ENCODE peak calls at places on chromosomes 7 and 10, in nine cellular contexts. O, W, B, C, L, I, X, E and R are unnamed samples.

GRCh38 chr7:143979359-143979758 is 20.8 kb upstream of the OR6B1 start:
- DNase-seq in O (no peak), W (no peak), B (peak), C (peak), L (no peak), I (no peak), X (peak), E (no peak), R (no peak)

GRCh38 chr7:98531717-98532116 is 85.4 kb upstream of the NPTX2 start:
- DNase-seq in O (no peak), W (no peak), B (no peak), C (no peak), L (no peak), I (no peak), X (no peak), E (peak), R (peak)

GRCh38 chr7:79317728-79318127 is 135.7 kb downstream of the MAGI2 start:
- DNase-seq in O (peak), W (no peak), B (peak), C (peak), L (peak), I (no peak), X (peak), E (no peak), R (peak)

GRCh38 chr10:118596426-118597124 is 1.1 kb upstream of the PRLHR start:
- DNase-seq in O (no peak), W (peak), B (no peak), C (no peak), L (no peak), I (peak), X (no peak), E (no peak), R (no peak)

GRCh38 chr10:68428396-68428795 is 21.3 kb upstream of the RUFY2 start:
- DNase-seq in O (no peak), W (no peak), B (no peak), C (peak), L (no peak), I (no peak), X (no peak), E (no peak), R (no peak)

GRCh38 chr7:131501930-131502685 is 54.3 kb downstream of the PODXL start:
- DNase-seq in O (no peak), W (no peak), B (no peak), C (no peak), L (no peak), I (no peak), X (no peak), E (no peak), R (no peak)

GRCh38 chr10:86648706-86649426 is 5.5 kb upstream of the OPN4 start:
- DNase-seq in O (no peak), W (no peak), B (peak), C (no peak), L (no peak), I (peak), X (no peak), E (no peak), R (no peak)

GRCh38 chr7:47815867-47816266 is 132.4 kb downstream of the PKD1L1 start:
- DNase-seq in O (no peak), W (no peak), B (no peak), C (no peak), L (no peak), I (no peak), X (no peak), E (no peak), R (no peak)

GRCh38 chr10:32077896-32078295 is 21.7 kb upstream of the KIF5B start:
- DNase-seq in O (no peak), W (no peak), B (peak), C (no peak), L (no peak), I (no peak), X (peak), E (no peak), R (no peak)

GRCh38 chr7:28536259-28536658 is 123.9 kb downstream of the CREB5 start:
- DNase-seq in O (peak), W (peak), B (peak), C (no peak), L (peak), I (no peak), X (no peak), E (no peak), R (no peak)

GRCh38 chr10:86376852-86377796 is 10.5 kb upstream of the GRID1 start:
- DNase-seq in O (peak), W (peak), B (peak), C (peak), L (no peak), I (peak), X (peak), E (peak), R (peak)

GRCh38 chr7:151347200-151347599 is 5.6 kb downstream of the NUB1 start:
- DNase-seq in O (no peak), W (no peak), B (no peak), C (no peak), L (no peak), I (no peak), X (no peak), E (no peak), R (no peak)

GRCh38 chr7:140539466-140539865 is 60.2 kb upstream of the MKRN1 start:
- DNase-seq in O (no peak), W (no peak), B (no peak), C (no peak), L (no peak), I (no peak), X (no peak), E (no peak), R (no peak)

GRCh38 chr10:50605280-50606270 is 18.2 kb downstream of the SGMS1 start:
- DNase-seq in O (no peak), W (no peak), B (peak), C (peak), L (no peak), I (no peak), X (peak), E (no peak), R (peak)

GRCh38 chr10:95406651-95407280 is 116.0 kb upstream of the PDLIM1 start:
- DNase-seq in O (no peak), W (no peak), B (peak), C (no peak), L (no peak), I (no peak), X (no peak), E (no peak), R (no peak)

GRCh38 chr7:144775735-144776134 is 60.1 kb downstream of the TPK1 start:
- DNase-seq in O (no peak), W (no peak), B (no peak), C (no peak), L (no peak), I (no peak), X (no peak), E (no peak), R (no peak)

GRCh38 chr10:5840314-5841307 is 27.4 kb upstream of the GDI2 start:
- DNase-seq in O (no peak), W (no peak), B (no peak), C (no peak), L (no peak), I (no peak), X (peak), E (no peak), R (peak)
- TF ChIP-seq MAX in O (no peak), W (no peak), B (no peak), C (no peak), L (peak), I (no peak), X (peak), E (no peak), R (peak)

DNA sequence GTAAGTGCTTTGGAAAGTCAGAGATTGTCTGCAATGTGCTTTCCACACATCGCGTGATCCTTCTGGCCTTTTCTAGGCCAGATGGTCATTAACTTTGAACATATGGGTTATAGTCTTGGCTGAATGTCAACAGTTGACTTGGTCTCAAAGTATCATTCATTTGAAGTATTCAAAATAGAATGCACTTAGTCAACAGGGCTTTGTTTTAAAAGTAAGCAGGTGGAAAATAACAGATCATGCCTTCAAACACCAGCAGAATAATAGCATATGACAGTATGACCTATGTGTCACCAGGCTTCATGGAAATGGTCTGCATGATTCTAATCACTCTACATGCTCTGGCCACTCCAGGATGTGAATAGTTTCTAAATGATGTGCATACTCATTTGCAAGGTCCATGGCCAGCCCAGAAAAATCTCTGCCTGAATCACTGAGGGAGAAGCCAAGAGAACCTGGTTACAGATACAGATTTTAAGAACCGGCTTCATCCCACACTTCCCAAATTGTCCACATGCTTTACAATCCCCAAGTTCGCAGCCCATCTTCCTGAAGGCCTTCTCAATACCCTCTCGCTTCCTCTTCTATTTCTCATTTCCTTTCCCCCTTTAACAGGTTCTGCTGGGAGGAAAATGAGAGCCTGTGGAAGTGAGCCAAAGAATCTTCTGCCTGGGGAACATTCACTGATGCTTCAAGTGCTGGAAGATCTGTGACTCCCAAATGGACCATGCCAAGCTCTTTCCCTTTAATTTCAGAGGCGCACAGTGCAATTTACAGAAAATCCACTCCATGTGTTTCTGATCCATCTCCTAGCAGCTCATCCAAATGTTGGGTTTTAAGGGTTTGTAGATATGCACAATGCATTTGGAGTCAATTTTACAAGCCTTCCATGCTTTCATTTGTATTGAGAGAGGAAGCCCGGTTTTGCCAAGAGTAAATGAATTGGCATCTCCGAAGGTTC is 122.8 kb upstream of the GDF10 start:
- DNase-seq in O (no peak), W (no peak), B (no peak), C (no peak), L (no peak), I (no peak), X (no peak), E (no peak), R (no peak)
- TF ChIP-seq MAX in O (no peak), W (no peak), B (no peak), C (no peak), L (no peak), I (no peak), X (no peak), E (no peak), R (no peak)

GRCh38 chr7:81833401-81833800 is 63.6 kb upstream of the HGF start:
- DNase-seq in O (no peak), W (no peak), B (no peak), C (no peak), L (no peak), I (no peak), X (no peak), E (no peak), R (no peak)
- TF ChIP-seq MAX in O (no peak), W (no peak), B (no peak), C (no peak), L (no peak), I (no peak), X (no peak), E (no peak), R (no peak)

DNA sequence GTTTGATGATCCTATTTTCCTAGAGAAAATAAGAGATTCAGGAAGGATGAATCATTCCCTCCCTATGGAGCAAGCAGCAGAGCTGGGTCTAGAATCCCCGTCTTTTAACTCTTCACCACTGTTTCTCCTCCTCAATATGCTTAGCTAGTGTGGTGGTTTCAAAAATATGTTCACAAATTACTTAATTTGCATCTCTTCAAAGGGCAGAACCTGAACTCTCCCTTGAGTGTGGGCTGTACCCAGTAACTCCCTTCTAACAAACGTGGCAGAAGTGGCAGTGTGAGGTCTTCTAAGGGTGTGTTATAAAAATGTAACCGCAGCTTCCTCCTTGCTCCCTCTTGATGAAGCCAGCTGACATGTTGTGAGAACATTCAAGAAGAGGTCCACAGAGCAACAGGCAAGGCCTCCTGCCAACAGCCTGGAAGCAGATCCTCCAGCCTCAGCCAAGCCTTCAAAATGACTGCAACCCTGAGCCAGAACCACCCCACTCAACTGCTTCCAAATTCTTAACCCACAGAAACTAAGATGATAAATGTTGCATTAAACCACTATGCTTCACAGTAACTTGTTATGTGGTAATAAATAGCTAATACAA is 36.6 kb downstream of the SRPK2 start:
- DNase-seq in O (no peak), W (no peak), B (no peak), C (peak), L (no peak), I (no peak), X (no peak), E (no peak), R (peak)
- TF ChIP-seq MAX in O (no peak), W (no peak), B (no peak), C (no peak), L (no peak), I (no peak), X (no peak), E (no peak), R (peak)

DNA sequence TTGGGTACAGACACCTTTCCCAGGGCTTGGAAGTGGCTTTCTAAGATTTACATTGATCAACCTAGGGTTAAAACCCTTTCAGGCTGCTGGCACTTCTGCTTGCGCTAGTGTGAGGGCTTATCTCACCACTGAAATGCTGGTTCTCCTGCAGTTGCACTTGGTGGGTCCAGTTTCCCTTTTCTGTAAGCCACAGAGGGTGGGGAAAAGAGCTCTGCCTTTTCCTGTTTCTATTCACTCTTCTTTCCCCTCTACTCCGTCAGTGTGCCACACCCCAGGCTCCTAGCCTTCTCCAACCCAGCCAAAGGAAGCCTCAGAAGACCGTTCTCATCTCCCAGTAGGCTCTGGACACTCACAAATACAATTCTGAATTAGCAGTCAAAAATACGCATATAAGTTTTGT is 19.0 kb upstream of the CAPZA2 start:
- DNase-seq in O (no peak), W (no peak), B (no peak), C (no peak), L (no peak), I (no peak), X (no peak), E (no peak), R (peak)
- TF ChIP-seq MAX in O (no peak), W (no peak), B (no peak), C (no peak), L (no peak), I (no peak), X (no peak), E (no peak), R (no peak)